ENCODE peak calls at places on chromosomes 11 and 22, in ten cellular contexts. One of them, this sample, is unnamed.

GRCh38 chr22:30717331-30717921 is 22.8 kb downstream of the OSBP2 start:
- DNase-seq in A673: peak; percentile 65
- DNase-seq in prostate gland: no peak
- DNase-seq in heart right ventricle: no peak
- DNase-seq in heart left ventricle: no peak
- DNase-seq in lower lobe of right lung: no peak
- DNase-seq in IMR-90: peak; percentile 90
- DNase-seq in HFFc6: peak; percentile 78
- DNase-seq in cardiac fibroblast: peak; percentile 71
- DNase-seq in HCT116: peak; percentile 54
- DNase-seq in this sample: no peak

GRCh38 chr22:39528080-39528661 is 4.4 kb downstream of the RPS19BP1 start:
- DNase-seq in lower lobe of right lung: peak; percentile 42
- DNase-seq in IMR-90: no peak
- DNase-seq in heart left ventricle: no peak
- DNase-seq in A673: peak; percentile 50
- DNase-seq in HCT116: no peak
- DNase-seq in prostate gland: no peak
- DNase-seq in cardiac fibroblast: no peak
- DNase-seq in heart right ventricle: no peak
- DNase-seq in HFFc6: peak; percentile 46
- DNase-seq in this sample: no peak

GRCh38 chr11:133660202-133660568 is 127.9 kb upstream of the OPCML start:
- DNase-seq in IMR-90: no peak
- DNase-seq in prostate gland: no peak
- DNase-seq in HCT116: no peak
- DNase-seq in heart right ventricle: no peak
- DNase-seq in cardiac fibroblast: no peak
- DNase-seq in lower lobe of right lung: no peak
- DNase-seq in HFFc6: no peak
- DNase-seq in A673: no peak
- DNase-seq in heart left ventricle: no peak
- DNase-seq in this sample: no peak

GRCh38 chr22:49021097-49021925 is 806.4 kb downstream of the BRD1 start:
- DNase-seq in HCT116: no peak
- DNase-seq in IMR-90: no peak
- DNase-seq in cardiac fibroblast: no peak
- DNase-seq in A673: no peak
- DNase-seq in lower lobe of right lung: peak; percentile 37
- DNase-seq in prostate gland: no peak
- DNase-seq in heart right ventricle: no peak
- DNase-seq in HFFc6: no peak
- DNase-seq in heart left ventricle: no peak
- DNase-seq in this sample: no peak

GRCh38 chr11:3627291-3627690 is 14.5 kb downstream of the ART5 start:
- DNase-seq in IMR-90: peak; percentile 81
- DNase-seq in heart left ventricle: no peak
- DNase-seq in prostate gland: no peak
- DNase-seq in heart right ventricle: no peak
- DNase-seq in HCT116: no peak
- DNase-seq in lower lobe of right lung: no peak
- DNase-seq in cardiac fibroblast: peak; percentile 62
- DNase-seq in A673: no peak
- DNase-seq in HFFc6: peak; percentile 69
- DNase-seq in this sample: no peak

GRCh38 chr11:119474682-119475596 is 52.0 kb upstream of the THY1 start:
- DNase-seq in IMR-90: peak; percentile 82
- DNase-seq in HCT116: no peak
- DNase-seq in A673: peak; percentile 79
- DNase-seq in cardiac fibroblast: peak; percentile 82
- DNase-seq in lower lobe of right lung: no peak
- DNase-seq in HFFc6: peak; percentile 65
- DNase-seq in heart right ventricle: peak; percentile 64
- DNase-seq in prostate gland: peak; percentile 54
- DNase-seq in heart left ventricle: peak; percentile 62
- DNase-seq in this sample: peak; percentile 46

GRCh38 chr11:119745776-119746535 is 17.0 kb upstream of the NECTIN1 start:
- DNase-seq in cardiac fibroblast: no peak
- DNase-seq in prostate gland: no peak
- DNase-seq in A673: no peak
- DNase-seq in HFFc6: no peak
- DNase-seq in heart left ventricle: no peak
- DNase-seq in heart right ventricle: no peak
- DNase-seq in IMR-90: no peak
- DNase-seq in HCT116: no peak
- DNase-seq in lower lobe of right lung: no peak
- DNase-seq in this sample: no peak

GRCh38 chr11:34379081-34379480 is 21.3 kb upstream of the ABTB2 start:
- DNase-seq in prostate gland: no peak
- DNase-seq in heart right ventricle: no peak
- DNase-seq in cardiac fibroblast: peak; percentile 2
- DNase-seq in lower lobe of right lung: no peak
- DNase-seq in HCT116: no peak
- DNase-seq in HFFc6: peak; percentile 48
- DNase-seq in heart left ventricle: no peak
- DNase-seq in IMR-90: peak; percentile 36
- DNase-seq in A673: no peak
- DNase-seq in this sample: no peak

GRCh38 chr11:108853864-108854263 is 189.0 kb downstream of the DDX10 start:
- DNase-seq in cardiac fibroblast: peak; percentile 21
- DNase-seq in heart left ventricle: no peak
- DNase-seq in heart right ventricle: peak; percentile 17
- DNase-seq in lower lobe of right lung: no peak
- DNase-seq in HCT116: no peak
- DNase-seq in IMR-90: no peak
- DNase-seq in prostate gland: peak; percentile 15
- DNase-seq in HFFc6: no peak
- DNase-seq in A673: peak; percentile 31
- DNase-seq in this sample: peak; percentile 13

GRCh38 chr11:116499396-116500001 is 273.3 kb downstream of the BUD13 start:
- DNase-seq in IMR-90: peak; percentile 22
- DNase-seq in heart left ventricle: peak; percentile 80
- DNase-seq in cardiac fibroblast: peak; percentile 61
- DNase-seq in lower lobe of right lung: peak; percentile 86
- DNase-seq in A673: peak; percentile 82
- DNase-seq in prostate gland: peak; percentile 76
- DNase-seq in heart right ventricle: peak; percentile 70
- DNase-seq in HFFc6: peak; percentile 27
- DNase-seq in HCT116: peak; percentile 64
- DNase-seq in this sample: peak; percentile 65

GRCh38 chr11:82458777-82459176 is 274.9 kb downstream of the FAM181B start:
- DNase-seq in heart left ventricle: no peak
- DNase-seq in prostate gland: no peak
- DNase-seq in heart right ventricle: no peak
- DNase-seq in lower lobe of right lung: no peak
- DNase-seq in A673: no peak
- DNase-seq in HFFc6: no peak
- DNase-seq in HCT116: no peak
- DNase-seq in IMR-90: no peak
- DNase-seq in cardiac fibroblast: no peak
- DNase-seq in this sample: no peak

GRCh38 chr11:67352546-67353316 is 615 bp downstream of the POLD4 start:
- DNase-seq in IMR-90: no peak
- DNase-seq in heart right ventricle: peak; percentile 27
- DNase-seq in HFFc6: no peak
- DNase-seq in A673: no peak
- DNase-seq in prostate gland: peak; percentile 52
- DNase-seq in heart left ventricle: peak; percentile 79
- DNase-seq in lower lobe of right lung: peak; percentile 82
- DNase-seq in cardiac fibroblast: no peak
- DNase-seq in HCT116: no peak
- DNase-seq in this sample: peak; percentile 42
- TF ChIP-seq CTCF in IMR-90: no peak
- TF ChIP-seq CTCF in heart right ventricle: no peak
- TF ChIP-seq CTCF in HFFc6: no peak
- TF ChIP-seq CTCF in A673: no peak
- TF ChIP-seq CTCF in prostate gland: no peak
- TF ChIP-seq CTCF in heart left ventricle: no peak
- TF ChIP-seq CTCF in lower lobe of right lung: no peak
- TF ChIP-seq CTCF in cardiac fibroblast: no peak
- TF ChIP-seq CTCF in HCT116: no peak
- TF ChIP-seq CTCF in this sample: no peak

GRCh38 chr22:44136112-44136511 is 44.6 kb upstream of the PARVG start:
- DNase-seq in A673: no peak
- DNase-seq in heart right ventricle: no peak
- DNase-seq in prostate gland: no peak
- DNase-seq in HFFc6: no peak
- DNase-seq in IMR-90: no peak
- DNase-seq in lower lobe of right lung: no peak
- DNase-seq in heart left ventricle: peak; percentile 31
- DNase-seq in cardiac fibroblast: no peak
- DNase-seq in HCT116: no peak
- DNase-seq in this sample: no peak
- TF ChIP-seq CTCF in A673: no peak
- TF ChIP-seq CTCF in heart right ventricle: no peak
- TF ChIP-seq CTCF in prostate gland: no peak
- TF ChIP-seq CTCF in HFFc6: no peak
- TF ChIP-seq CTCF in IMR-90: no peak
- TF ChIP-seq CTCF in lower lobe of right lung: no peak
- TF ChIP-seq CTCF in heart left ventricle: no peak
- TF ChIP-seq CTCF in cardiac fibroblast: no peak
- TF ChIP-seq CTCF in HCT116: no peak
- TF ChIP-seq CTCF in this sample: no peak

GRCh38 chr11:67647471-67647870 is 3.1 kb downstream of the ACY3 start:
- DNase-seq in heart left ventricle: no peak
- DNase-seq in HCT116: no peak
- DNase-seq in HFFc6: no peak
- DNase-seq in IMR-90: no peak
- DNase-seq in heart right ventricle: no peak
- DNase-seq in lower lobe of right lung: no peak
- DNase-seq in A673: no peak
- DNase-seq in cardiac fibroblast: no peak
- DNase-seq in prostate gland: no peak
- DNase-seq in this sample: no peak

GRCh38 chr11:67646535-67647336 is 3.8 kb downstream of the ACY3 start:
- DNase-seq in HCT116: no peak
- DNase-seq in IMR-90: no peak
- DNase-seq in prostate gland: no peak
- DNase-seq in heart right ventricle: no peak
- DNase-seq in heart left ventricle: peak; percentile 60
- DNase-seq in A673: no peak
- DNase-seq in cardiac fibroblast: no peak
- DNase-seq in HFFc6: no peak
- DNase-seq in lower lobe of right lung: peak; percentile 45
- DNase-seq in this sample: no peak

GRCh38 chr11:67649634-67650540 is 643 bp downstream of the ACY3 start:
- DNase-seq in HFFc6: no peak
- DNase-seq in cardiac fibroblast: no peak
- DNase-seq in heart right ventricle: no peak
- DNase-seq in HCT116: no peak
- DNase-seq in lower lobe of right lung: no peak
- DNase-seq in A673: no peak
- DNase-seq in prostate gland: no peak
- DNase-seq in heart left ventricle: peak; percentile 45
- DNase-seq in IMR-90: no peak
- DNase-seq in this sample: no peak

GRCh38 chr11:67648796-67649613 is 1.5 kb downstream of the ACY3 start:
- DNase-seq in HFFc6: no peak
- DNase-seq in lower lobe of right lung: no peak
- DNase-seq in cardiac fibroblast: no peak
- DNase-seq in IMR-90: no peak
- DNase-seq in prostate gland: no peak
- DNase-seq in heart right ventricle: no peak
- DNase-seq in HCT116: no peak
- DNase-seq in A673: no peak
- DNase-seq in heart left ventricle: peak; percentile 26
- DNase-seq in this sample: no peak

GRCh38 chr11:67648140-67648795 is 2.3 kb downstream of the ACY3 start:
- DNase-seq in HCT116: peak; percentile 59
- DNase-seq in A673: peak; percentile 52
- DNase-seq in heart right ventricle: no peak
- DNase-seq in IMR-90: no peak
- DNase-seq in prostate gland: no peak
- DNase-seq in HFFc6: no peak
- DNase-seq in heart left ventricle: no peak
- DNase-seq in lower lobe of right lung: no peak
- DNase-seq in cardiac fibroblast: no peak
- DNase-seq in this sample: no peak
- TF ChIP-seq CTCF in HCT116: peak; percentile 93
- TF ChIP-seq CTCF in A673: peak; percentile 55
- TF ChIP-seq CTCF in heart right ventricle: no peak
- TF ChIP-seq CTCF in IMR-90: no peak
- TF ChIP-seq CTCF in prostate gland: no peak
- TF ChIP-seq CTCF in HFFc6: peak; percentile 31
- TF ChIP-seq CTCF in heart left ventricle: no peak
- TF ChIP-seq CTCF in lower lobe of right lung: no peak
- TF ChIP-seq CTCF in cardiac fibroblast: no peak
- TF ChIP-seq CTCF in this sample: no peak

GRCh38 chr11:94511932-94512781 is at the start of gene C11orf97:
- DNase-seq in A673: peak; percentile 62
- DNase-seq in HCT116: no peak
- DNase-seq in IMR-90: peak; percentile 30
- DNase-seq in HFFc6: peak; percentile 8
- DNase-seq in heart right ventricle: peak; percentile 45
- DNase-seq in heart left ventricle: peak; percentile 80
- DNase-seq in cardiac fibroblast: peak; percentile 41
- DNase-seq in prostate gland: peak; percentile 18
- DNase-seq in lower lobe of right lung: peak; percentile 76
- DNase-seq in this sample: peak; percentile 46
- TF ChIP-seq CTCF in A673: no peak
- TF ChIP-seq CTCF in HCT116: no peak
- TF ChIP-seq CTCF in IMR-90: no peak
- TF ChIP-seq CTCF in HFFc6: no peak
- TF ChIP-seq CTCF in heart right ventricle: no peak
- TF ChIP-seq CTCF in heart left ventricle: no peak
- TF ChIP-seq CTCF in cardiac fibroblast: no peak
- TF ChIP-seq CTCF in prostate gland: no peak
- TF ChIP-seq CTCF in lower lobe of right lung: no peak
- TF ChIP-seq CTCF in this sample: no peak

DNA sequence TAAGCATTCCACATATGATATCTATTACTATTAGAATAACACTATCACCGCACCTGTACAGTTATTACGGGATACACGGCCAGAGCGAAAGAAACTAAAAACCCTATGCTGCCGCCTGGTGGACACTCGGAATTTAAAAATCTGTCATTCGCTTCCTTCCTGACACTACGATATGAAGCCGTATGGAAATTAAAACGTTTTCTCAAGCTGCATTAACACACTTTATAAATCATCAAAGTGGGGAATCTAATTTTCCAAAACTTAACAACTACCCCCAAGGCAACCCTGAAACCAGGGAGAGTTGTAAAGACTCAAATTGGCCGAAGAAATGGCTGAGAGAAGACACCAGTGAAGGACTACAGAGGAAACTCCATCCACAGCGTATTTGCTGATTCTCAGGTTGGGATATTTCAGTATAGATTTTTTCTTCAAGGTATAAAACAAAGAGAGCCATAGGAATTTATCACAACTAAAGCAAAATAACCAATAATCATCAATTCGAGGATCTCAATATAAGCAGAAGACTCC is 1.4 kb downstream of the CCDC73 start:
- DNase-seq in prostate gland: peak; percentile 53
- DNase-seq in heart right ventricle: peak; percentile 51
- DNase-seq in IMR-90: peak; percentile 27
- DNase-seq in A673: peak; percentile 84
- DNase-seq in HFFc6: no peak
- DNase-seq in lower lobe of right lung: no peak
- DNase-seq in HCT116: peak; percentile 35
- DNase-seq in heart left ventricle: no peak
- DNase-seq in cardiac fibroblast: peak; percentile 45
- DNase-seq in this sample: peak; percentile 27
- TF ChIP-seq CTCF in prostate gland: peak; percentile 50
- TF ChIP-seq CTCF in heart right ventricle: peak; percentile 79
- TF ChIP-seq CTCF in IMR-90: peak; percentile 57
- TF ChIP-seq CTCF in A673: peak; percentile 98
- TF ChIP-seq CTCF in HFFc6: peak; percentile 96
- TF ChIP-seq CTCF in lower lobe of right lung: peak; percentile 69
- TF ChIP-seq CTCF in HCT116: peak; percentile 84
- TF ChIP-seq CTCF in heart left ventricle: peak; percentile 66
- TF ChIP-seq CTCF in cardiac fibroblast: peak; percentile 57
- TF ChIP-seq CTCF in this sample: peak; percentile 73

This sample was measured in left ventricle myocardium inferior.